ENCODE peak calls at places on chromosomes 16 and 17, in nine cellular contexts. M, S, H, C, W, V, R, N and Q are unnamed samples.

GRCh38 chr16:48609453-48610023 is 442 bp downstream of the N4BP1 start:
- DNase-seq in M (no peak), S (peak), H (peak), C (no peak), W (peak), V (peak), R (peak), N (peak), Q (no peak)

GRCh38 chr16:88012360-88012759 is 61.1 kb downstream of the BANP start:
- DNase-seq in M (no peak), S (no peak), H (no peak), C (no peak), W (no peak), V (no peak), R (no peak), N (no peak), Q (no peak)

GRCh38 chr17:80742091-80742490 is 197.5 kb downstream of the RPTOR start:
- DNase-seq in M (no peak), S (no peak), H (peak), C (no peak), W (no peak), V (no peak), R (no peak), N (no peak), Q (no peak)

GRCh38 chr17:40191237-40192208 is 14.3 kb downstream of the RAPGEFL1 start:
- DNase-seq in M (no peak), S (peak), H (peak), C (no peak), W (peak), V (peak), R (peak), N (peak), Q (peak)

GRCh38 chr17:77511514-77512061 is 370.8 kb downstream of the SEC14L1 start:
- DNase-seq in M (no peak), S (no peak), H (no peak), C (no peak), W (no peak), V (no peak), R (no peak), N (no peak), Q (no peak)

GRCh38 chr16:70444249-70445063 is 5.6 kb upstream of the ST3GAL2 start:
- DNase-seq in M (no peak), S (peak), H (no peak), C (no peak), W (no peak), V (no peak), R (no peak), N (no peak), Q (no peak)

GRCh38 chr16:78183886-78184553 is 84.6 kb downstream of the WWOX start:
- DNase-seq in M (no peak), S (no peak), H (no peak), C (no peak), W (no peak), V (no peak), R (peak), N (no peak), Q (no peak)

GRCh38 chr16:20897897-20898296 is 2.3 kb downstream of the DCUN1D3 start:
- DNase-seq in M (no peak), S (no peak), H (peak), C (no peak), W (no peak), V (no peak), R (no peak), N (no peak), Q (no peak)

GRCh38 chr17:10702574-10702973 is 5.2 kb downstream of the ADPRM start:
- DNase-seq in M (no peak), S (no peak), H (no peak), C (no peak), W (no peak), V (peak), R (peak), N (no peak), Q (no peak)

GRCh38 chr17:27551701-27552466 is 79.1 kb upstream of the LGALS9 start:
- DNase-seq in M (no peak), S (peak), H (peak), C (peak), W (no peak), V (peak), R (no peak), N (no peak), Q (no peak)

GRCh38 chr17:44170499-44171201 is at the start of gene ASB16:
- DNase-seq in M (no peak), S (no peak), H (peak), C (no peak), W (peak), V (peak), R (peak), N (peak), Q (no peak)

GRCh38 chr17:43768382-43768781 is 9.8 kb upstream of the SOST start:
- DNase-seq in M (no peak), S (peak), H (no peak), C (no peak), W (peak), V (no peak), R (no peak), N (no peak), Q (no peak)

GRCh38 chr17:57406131-57406980 is 150.0 kb downstream of the MSI2 start:
- DNase-seq in M (no peak), S (no peak), H (no peak), C (no peak), W (peak), V (no peak), R (no peak), N (no peak), Q (peak)

GRCh38 chr16:55568151-55568693 is 1.7 kb downstream of the CAPNS2 start:
- DNase-seq in M (no peak), S (no peak), H (no peak), C (no peak), W (no peak), V (peak), R (no peak), N (no peak), Q (no peak)

GRCh38 chr17:69474171-69474831 is 59.8 kb downstream of the MAP2K6 start:
- DNase-seq in M (no peak), S (no peak), H (no peak), C (no peak), W (no peak), V (no peak), R (peak), N (no peak), Q (no peak)

GRCh38 chr16:70735141-70735979 is 49.5 kb upstream of the MTSS2 start:
- DNase-seq in M (peak), S (no peak), H (peak), C (no peak), W (peak), V (peak), R (peak), N (no peak), Q (no peak)

GRCh38 chr17:82031885-82032627 is 578 bp downstream of the RAC3 start:
- DNase-seq in M (no peak), S (peak), H (peak), C (peak), W (no peak), V (no peak), R (no peak), N (no peak), Q (no peak)

GRCh38 chr16:81928975-81929374 is 82.3 kb downstream of the SDR42E1 start:
- DNase-seq in M (no peak), S (no peak), H (no peak), C (peak), W (no peak), V (no peak), R (no peak), N (no peak), Q (no peak)

GRCh38 chr17:79114455-79115301 is 40.1 kb downstream of the ENGASE start:
- DNase-seq in M (no peak), S (peak), H (peak), C (peak), W (peak), V (no peak), R (no peak), N (peak), Q (no peak)

GRCh38 chr17:73205326-73205980 is 12.6 kb downstream of the COG1 start:
- DNase-seq in M (no peak), S (no peak), H (no peak), C (no peak), W (no peak), V (no peak), R (no peak), N (no peak), Q (no peak)

GRCh38 chr16:19094542-19095365 is 19.0 kb upstream of the ITPRIPL2 start:
- DNase-seq in M (no peak), S (peak), H (no peak), C (no peak), W (no peak), V (peak), R (no peak), N (no peak), Q (peak)

GRCh38 chr17:57372156-57372555 is 115.8 kb downstream of the MSI2 start:
- DNase-seq in M (no peak), S (no peak), H (no peak), C (no peak), W (no peak), V (peak), R (peak), N (no peak), Q (no peak)

GRCh38 chr17:60422162-60422665 is at the start of gene CHCT1:
- DNase-seq in M (no peak), S (no peak), H (peak), C (no peak), W (no peak), V (no peak), R (no peak), N (no peak), Q (no peak)

GRCh38 chr16:203246-203645 is 23.0 kb downstream of the HBQ1 start:
- DNase-seq in M (no peak), S (no peak), H (no peak), C (no peak), W (no peak), V (no peak), R (no peak), N (no peak), Q (no peak)

GRCh38 chr17:67779098-67779672 is 46.1 kb upstream of the BPTF start:
- DNase-seq in M (no peak), S (peak), H (peak), C (peak), W (peak), V (peak), R (peak), N (peak), Q (peak)

GRCh38 chr16:53904533-53904932 is 200.6 kb downstream of the FTO start:
- DNase-seq in M (no peak), S (no peak), H (no peak), C (no peak), W (no peak), V (no peak), R (no peak), N (no peak), Q (no peak)

GRCh38 chr17:4444782-4445473 is 11.2 kb downstream of the SPNS3 start:
- DNase-seq in M (no peak), S (peak), H (no peak), C (peak), W (peak), V (no peak), R (no peak), N (peak), Q (peak)

GRCh38 chr17:2089021-2089422 is 34.1 kb downstream of the HIC1 start:
- DNase-seq in M (no peak), S (no peak), H (no peak), C (no peak), W (no peak), V (peak), R (peak), N (no peak), Q (no peak)

GRCh38 chr16:57299009-57299718 is 14.7 kb upstream of the PLLP start:
- DNase-seq in M (peak), S (peak), H (no peak), C (no peak), W (peak), V (peak), R (peak), N (peak), Q (no peak)

GRCh38 chr17:33901085-33901484 is 354.0 kb upstream of the CCL2 start:
- DNase-seq in M (no peak), S (no peak), H (peak), C (no peak), W (no peak), V (no peak), R (no peak), N (no peak), Q (no peak)

GRCh38 chr16:974001-974601 is 3.3 kb upstream of the LMF1 start:
- DNase-seq in M (no peak), S (peak), H (no peak), C (peak), W (no peak), V (no peak), R (no peak), N (no peak), Q (no peak)

GRCh38 chr16:89701425-89702406 is at the start of gene SPATA2L:
- DNase-seq in M (no peak), S (peak), H (peak), C (peak), W (peak), V (peak), R (no peak), N (peak), Q (peak)

GRCh38 chr16:11079657-11080187 is 135.4 kb downstream of the CLEC16A start:
- DNase-seq in M (peak), S (no peak), H (no peak), C (no peak), W (no peak), V (peak), R (peak), N (no peak), Q (no peak)
- H3K4me3 ChIP-seq in M (no peak), S (no peak), H (no peak), C (no peak), W (no peak), V (no peak), R (no peak), N (no peak), Q (no peak)

GRCh38 chr17:75639771-75640555 is 6.7 kb downstream of the SMIM5 start:
- DNase-seq in M (no peak), S (peak), H (no peak), C (peak), W (no peak), V (no peak), R (no peak), N (no peak), Q (no peak)
- H3K4me3 ChIP-seq in M (no peak), S (no peak), H (no peak), C (no peak), W (no peak), V (no peak), R (no peak), N (no peak), Q (no peak)

DNA sequence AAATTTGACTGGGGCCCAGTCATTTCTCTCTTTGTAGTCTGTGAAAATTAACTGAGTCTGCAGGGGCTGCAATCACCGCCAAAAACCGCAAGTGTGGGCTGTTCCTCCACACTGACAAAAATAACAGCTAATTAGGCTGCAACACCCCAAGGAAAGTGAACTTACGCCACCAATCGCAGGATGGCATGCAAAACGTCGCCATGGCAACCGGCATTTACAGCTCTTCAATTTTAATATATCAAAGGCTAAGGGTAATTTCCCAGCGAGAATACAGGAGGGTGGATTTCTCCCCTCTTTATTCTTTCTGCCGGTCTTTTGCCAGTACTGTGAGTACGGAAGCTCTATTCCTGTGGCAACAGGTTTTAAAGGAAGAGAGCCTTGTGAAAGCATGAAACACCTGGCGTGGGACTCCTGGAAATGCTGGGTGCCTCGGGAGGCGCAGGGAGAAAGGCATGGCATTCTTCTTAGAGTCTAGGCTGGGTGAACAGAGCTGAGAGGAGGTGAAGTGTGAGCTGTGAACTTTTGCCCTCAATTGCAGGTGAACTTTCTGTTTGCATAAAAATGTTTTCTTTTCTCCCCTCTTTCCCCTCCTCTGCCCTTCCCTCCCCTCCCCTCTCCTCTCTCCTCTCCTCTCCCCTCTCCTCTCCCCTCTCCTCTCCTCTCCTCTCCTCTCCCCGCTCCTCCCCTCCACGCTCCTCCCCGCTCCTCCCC is 399.7 kb downstream of the XYLT1 start:
- DNase-seq in M (no peak), S (peak), H (peak), C (no peak), W (no peak), V (no peak), R (peak), N (no peak), Q (peak)
- H3K4me3 ChIP-seq in M (no peak), S (no peak), H (no peak), C (no peak), W (no peak), V (no peak), R (no peak), N (no peak), Q (peak)

GRCh38 chr17:45428050-45428953 is 4.4 kb downstream of the ARHGAP27 start:
- DNase-seq in M (peak), S (peak), H (peak), C (peak), W (peak), V (peak), R (peak), N (peak), Q (no peak)

GRCh38 chr17:45427181-45427835 is 5.4 kb downstream of the ARHGAP27 start:
- DNase-seq in M (no peak), S (no peak), H (no peak), C (no peak), W (no peak), V (no peak), R (no peak), N (no peak), Q (no peak)

GRCh38 chr17:45430006-45430737 is 2.5 kb downstream of the ARHGAP27 start:
- DNase-seq in M (no peak), S (no peak), H (no peak), C (no peak), W (no peak), V (no peak), R (no peak), N (no peak), Q (no peak)

GRCh38 chr17:45429338-45430005 is 3.2 kb downstream of the ARHGAP27 start:
- DNase-seq in M (no peak), S (no peak), H (peak), C (no peak), W (no peak), V (no peak), R (no peak), N (no peak), Q (no peak)

GRCh38 chr17:45428954-45429337 is 3.7 kb downstream of the ARHGAP27 start:
- DNase-seq in M (no peak), S (no peak), H (no peak), C (no peak), W (no peak), V (no peak), R (no peak), N (no peak), Q (no peak)
- H3K4me3 ChIP-seq in M (no peak), S (no peak), H (no peak), C (no peak), W (peak), V (no peak), R (no peak), N (no peak), Q (no peak)

GRCh38 chr16:49723310-49723709 is 132.6 kb downstream of the ZNF423 start:
- DNase-seq in M (no peak), S (no peak), H (no peak), C (no peak), W (no peak), V (no peak), R (no peak), N (no peak), Q (no peak)
- H3K4me3 ChIP-seq in M (no peak), S (no peak), H (no peak), C (no peak), W (no peak), V (no peak), R (no peak), N (no peak), Q (no peak)

GRCh38 chr16:27070776-27071175 is 4.0 kb downstream of the C16orf82 start:
- DNase-seq in M (no peak), S (no peak), H (no peak), C (no peak), W (no peak), V (no peak), R (no peak), N (no peak), Q (no peak)
- H3K4me3 ChIP-seq in M (no peak), S (no peak), H (no peak), C (no peak), W (no peak), V (no peak), R (no peak), N (no peak), Q (no peak)

GRCh38 chr17:63564562-63564961 is 14.3 kb downstream of the DCAF7 start:
- DNase-seq in M (no peak), S (no peak), H (no peak), C (no peak), W (no peak), V (no peak), R (no peak), N (no peak), Q (no peak)

GRCh38 chr17:63571632-63572310 is 21.5 kb downstream of the DCAF7 start:
- DNase-seq in M (peak), S (no peak), H (peak), C (no peak), W (no peak), V (peak), R (peak), N (no peak), Q (no peak)

GRCh38 chr17:63561819-63562218 is 11.5 kb downstream of the DCAF7 start:
- DNase-seq in M (no peak), S (no peak), H (no peak), C (no peak), W (no peak), V (no peak), R (no peak), N (no peak), Q (no peak)

GRCh38 chr17:63568563-63568962 is 18.3 kb downstream of the DCAF7 start:
- DNase-seq in M (no peak), S (no peak), H (peak), C (no peak), W (no peak), V (no peak), R (no peak), N (no peak), Q (no peak)

DNA sequence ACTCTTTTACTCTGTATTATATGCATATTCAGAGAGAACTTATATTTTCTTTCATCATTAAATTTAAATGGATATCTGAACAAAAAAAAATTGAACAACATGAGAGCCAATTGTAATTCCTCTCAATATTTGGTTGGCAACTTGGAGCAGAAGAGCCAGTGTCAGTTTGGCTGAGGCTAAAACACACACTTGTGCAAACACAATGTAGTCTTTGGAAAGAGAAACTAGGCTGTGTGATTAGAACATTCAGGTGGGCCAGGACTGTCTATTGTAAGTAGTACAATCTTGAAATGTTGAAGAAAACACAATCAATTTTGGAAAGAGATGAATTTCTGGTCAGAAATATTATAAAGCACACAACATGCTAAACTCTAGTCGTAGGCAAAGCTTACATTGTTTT is 17.0 kb downstream of the DCAF7 start:
- DNase-seq in M (no peak), S (no peak), H (no peak), C (no peak), W (no peak), V (no peak), R (no peak), N (no peak), Q (no peak)
- H3K4me3 ChIP-seq in M (no peak), S (no peak), H (no peak), C (no peak), W (no peak), V (no peak), R (no peak), N (no peak), Q (no peak)

DNA sequence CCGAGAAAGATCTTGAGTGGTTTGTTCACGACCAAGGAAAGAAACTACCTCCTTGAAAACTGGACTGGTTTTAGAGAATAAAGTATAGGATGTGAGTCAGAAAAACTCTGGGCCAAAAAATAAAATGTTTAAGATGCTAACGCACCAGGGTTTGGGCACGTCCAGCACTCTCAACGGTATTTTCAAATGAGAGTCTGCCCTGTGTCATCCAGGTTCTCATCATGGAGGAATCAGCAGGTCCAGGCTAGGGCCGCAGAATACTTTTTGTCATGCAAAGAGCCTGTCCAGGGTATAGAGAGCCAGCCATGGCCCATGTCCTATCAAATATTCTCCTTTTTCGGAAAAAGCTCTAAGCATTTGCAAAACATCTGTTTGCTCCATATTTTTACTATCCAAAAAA is 2.4 kb downstream of the NXN start:
- DNase-seq in M (no peak), S (no peak), H (no peak), C (no peak), W (no peak), V (no peak), R (peak), N (no peak), Q (no peak)
- H3K4me3 ChIP-seq in M (peak), S (no peak), H (peak), C (peak), W (no peak), V (no peak), R (peak), N (no peak), Q (no peak)